ENCODE peak calls at places on chromosomes 1 and 21, in eight cellular contexts. T is K562, D is HepG2, H is GM12878, O is Panc1, J is HCT116, X is upper lobe of left lung, F is GM23338. L is an unnamed sample.
A peak's percentile ranks its signal among the peaks of the same experiment; 100 is the strongest.

GRCh38 chr1:204001166-204001901 is 71.6 kb upstream of the SOX13 start:
- ATAC-seq in T (no peak), D (no peak), H (no peak), O (no peak), J (no peak), X (no peak), F (no peak), L (no peak)

GRCh38 chr1:45654540-45655280 is 30.9 kb upstream of the CCDC17 start:
- ATAC-seq in T (no peak), D (no peak), H (no peak), O (no peak), J (no peak), X (no peak), F (no peak), L (no peak)

GRCh38 chr1:152410599-152410998 is 3.5 kb downstream of the CRNN start:
- ATAC-seq in T (no peak), D (no peak), H (no peak), O (no peak), J (no peak), X (peak; percentile 35), F (peak; percentile 85), L (no peak)

GRCh38 chr1:27626031-27626935 is 8.7 kb downstream of the FGR start:
- ATAC-seq in T (no peak), D (no peak), H (peak; percentile 52), O (no peak), J (no peak), X (peak; percentile 69), F (no peak), L (no peak)

GRCh38 chr1:37393585-37394120 is 80.7 kb upstream of the ZC3H12A start:
- ATAC-seq in T (peak; percentile 22), D (no peak), H (no peak), O (no peak), J (no peak), X (no peak), F (no peak), L (no peak)

GRCh38 chr1:227397356-227397978 is 79.2 kb upstream of the CDC42BPA start:
- ATAC-seq in T (peak; percentile 13), D (no peak), H (no peak), O (no peak), J (no peak), X (no peak), F (no peak), L (no peak)

GRCh38 chr1:212147581-212148033 is 112.1 kb downstream of the DTL start:
- ATAC-seq in T (peak; percentile 4), D (no peak), H (no peak), O (no peak), J (no peak), X (peak; percentile 81), F (peak; percentile 68), L (no peak)

GRCh38 chr1:31814041-31814511 is 1.7 kb downstream of the SPOCD1 start:
- ATAC-seq in T (no peak), D (peak; percentile 32), H (no peak), O (peak; percentile 46), J (no peak), X (peak; percentile 20), F (no peak), L (no peak)

GRCh38 chr1:107935396-107936064 is 29.4 kb downstream of the VAV3 start:
- ATAC-seq in T (no peak), D (no peak), H (peak; percentile 91), O (no peak), J (no peak), X (no peak), F (peak; percentile 33), L (no peak)

GRCh38 chr1:70090875-70091274 is 114.5 kb downstream of the LRRC40 start:
- ATAC-seq in T (no peak), D (no peak), H (no peak), O (no peak), J (no peak), X (no peak), F (no peak), L (no peak)

GRCh38 chr1:51284487-51284954 is 45.8 kb downstream of the TTC39A start:
- ATAC-seq in T (peak; percentile 93), D (peak; percentile 51), H (peak; percentile 88), O (no peak), J (peak; percentile 73), X (peak; percentile 32), F (no peak), L (no peak)

GRCh38 chr1:187894349-187894748 is 1065.6 kb downstream of the PLA2G4A start:
- ATAC-seq in T (no peak), D (no peak), H (peak; percentile 20), O (no peak), J (no peak), X (no peak), F (no peak), L (no peak)

GRCh38 chr21:27406297-27407009 is 439.6 kb upstream of the ADAMTS5 start:
- ATAC-seq in T (no peak), D (no peak), H (no peak), O (no peak), J (no peak), X (peak; percentile 81), F (no peak), L (no peak)

GRCh38 chr1:166910396-166910994 is 34.4 kb upstream of the TADA1 start:
- ATAC-seq in T (peak; percentile 100), D (peak; percentile 97), H (peak; percentile 99), O (peak; percentile 99), J (peak; percentile 100), X (peak; percentile 79), F (peak; percentile 97), L (peak; percentile 69)

GRCh38 chr1:175499595-175500367 is 243.6 kb downstream of the TNR start:
- ATAC-seq in T (no peak), D (no peak), H (no peak), O (no peak), J (peak; percentile 36), X (no peak), F (no peak), L (no peak)

GRCh38 chr1:207461649-207462048 is 7.5 kb downstream of the CR2 start:
- ATAC-seq in T (no peak), D (no peak), H (no peak), O (no peak), J (no peak), X (no peak), F (no peak), L (no peak)

GRCh38 chr1:110390096-110390495 is 730 bp downstream of the SLC16A4 start:
- ATAC-seq in T (peak; percentile 88), D (no peak), H (no peak), O (no peak), J (peak; percentile 38), X (peak; percentile 88), F (peak; percentile 81), L (peak; percentile 88)

GRCh38 chr1:239829535-239829934 is 262.1 kb upstream of the FMN2 start:
- ATAC-seq in T (no peak), D (no peak), H (no peak), O (no peak), J (no peak), X (no peak), F (no peak), L (no peak)

GRCh38 chr1:32082022-32082421 is 9.3 kb downstream of the TMEM39B start:
- ATAC-seq in T (no peak), D (no peak), H (no peak), O (no peak), J (no peak), X (no peak), F (no peak), L (no peak)

GRCh38 chr1:28078262-28078661 is 10.1 kb downstream of the EYA3 start:
- ATAC-seq in T (no peak), D (no peak), H (no peak), O (peak; percentile 21), J (no peak), X (no peak), F (no peak), L (no peak)

GRCh38 chr21:37552496-37553399 is 186.2 kb downstream of the DYRK1A start:
- ATAC-seq in T (no peak), D (no peak), H (no peak), O (peak; percentile 6), J (no peak), X (no peak), F (no peak), L (no peak)

GRCh38 chr21:17911628-17912027 is 92.5 kb upstream of the C21orf91 start:
- ATAC-seq in T (no peak), D (no peak), H (no peak), O (no peak), J (no peak), X (no peak), F (no peak), L (no peak)

GRCh38 chr1:212618466-212619210 is 10.1 kb downstream of the ATF3 start:
- ATAC-seq in T (no peak), D (no peak), H (no peak), O (no peak), J (no peak), X (no peak), F (no peak), L (no peak)

GRCh38 chr1:17973694-17974093 is 133.9 kb upstream of the IGSF21 start:
- ATAC-seq in T (no peak), D (no peak), H (no peak), O (no peak), J (no peak), X (no peak), F (no peak), L (no peak)

GRCh38 chr1:147648933-147649332 is 21.4 kb downstream of the ACP6 start:
- ATAC-seq in T (no peak), D (no peak), H (no peak), O (no peak), J (no peak), X (peak; percentile 26), F (no peak), L (no peak)

GRCh38 chr1:80403472-80403893 is 1397.0 kb upstream of the ADGRL4 start:
- ATAC-seq in T (no peak), D (no peak), H (no peak), O (no peak), J (no peak), X (no peak), F (no peak), L (no peak)
- TF ChIP-seq POLR2AphosphoS5 in T (no peak), D (no peak), H (no peak), O (no peak), J (no peak), X (no peak), F (no peak), L (no peak)

DNA sequence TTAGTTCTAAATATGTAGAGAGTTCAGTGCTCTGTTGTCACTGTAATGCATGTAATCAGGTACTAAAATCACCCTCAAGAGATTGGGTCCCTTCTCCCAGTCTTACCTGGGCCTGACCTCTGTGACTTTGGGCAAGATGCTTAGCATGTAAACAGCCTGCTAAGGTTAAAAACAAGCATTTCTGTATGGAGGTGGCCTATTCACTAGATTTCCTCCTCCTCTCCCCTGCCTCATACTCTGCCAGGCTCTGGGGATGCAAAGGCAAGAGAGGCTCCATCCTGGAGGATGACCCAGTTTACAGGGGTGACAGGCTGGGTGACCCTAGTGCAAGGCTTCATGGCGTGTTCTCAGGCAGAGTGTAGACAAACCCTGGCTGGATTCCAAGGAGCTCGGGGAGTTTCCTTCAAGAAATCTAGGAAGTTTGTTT is 28.8 kb downstream of the VANGL2 start:
- ATAC-seq in T (peak; percentile 67), D (no peak), H (peak; percentile 42), O (peak; percentile 18), J (peak; percentile 41), X (no peak), F (no peak), L (no peak)
- H3K4me3 ChIP-seq in T (no peak overlapping the region), D (no peak overlapping the region), H (no peak overlapping the region), O (no peak overlapping the region), J (no peak overlapping the region), X (no peak overlapping the region), F (no peak overlapping the region), L (no peak overlapping the region)

GRCh38 chr1:186876436-186876835 is 47.7 kb downstream of the PLA2G4A start:
- ATAC-seq in T (no peak), D (no peak), H (no peak), O (no peak), J (no peak), X (no peak), F (no peak), L (no peak)
- TF ChIP-seq POLR2AphosphoS5 in T (no peak), D (no peak), H (no peak), O (no peak), J (no peak), X (no peak), F (no peak), L (no peak)

GRCh38 chr1:88111806-88112205 is 572.3 kb upstream of the PKN2 start:
- ATAC-seq in T (no peak), D (no peak), H (no peak), O (no peak), J (no peak), X (no peak), F (no peak), L (no peak)
- H3K4me3 ChIP-seq in T (no peak overlapping the region), D (no peak overlapping the region), H (no peak overlapping the region), O (no peak overlapping the region), J (no peak overlapping the region), X (no peak overlapping the region), F (no peak overlapping the region), L (no peak overlapping the region)

L was measured in gastroesophageal sphincter.